ENCODE peak calls at places on chromosomes 4 and X, in eight cellular contexts. O is ovary, Y is GM23248, W is tibial nerve, B is IMR-90, C is iPS DF 6.9, H is tibial artery, N is sigmoid colon. G is an unnamed sample. For H3K27me3, the result is how much of the 10 kb centered on the place peaks cover.

GRCh38 chrX:9847071-9847470 is 60.8 kb downstream of the SHROOM2 start:
- DNase-seq in O (no peak), Y (peak), W (no peak), B (peak), C (no peak), H (no peak), N (no peak), G (no peak)

GRCh38 chr4:47002593-47002992 is 9.2 kb upstream of the GABRA4 start:
- DNase-seq in O (no peak), Y (peak), W (no peak), B (peak), C (no peak), H (no peak), N (no peak), G (no peak)

GRCh38 chrX:67610282-67610681 is 66.5 kb downstream of the AR start:
- DNase-seq in O (no peak), Y (no peak), W (no peak), B (no peak), C (no peak), H (no peak), N (no peak), G (no peak)

GRCh38 chrX:140050906-140051305 is 85.6 kb upstream of the CXorf66 start:
- DNase-seq in O (no peak), Y (peak), W (no peak), B (peak), C (no peak), H (no peak), N (no peak), G (no peak)

GRCh38 chr4:151287409-151287808 is 10.4 kb downstream of the PRSS48 start:
- DNase-seq in O (no peak), Y (no peak), W (no peak), B (no peak), C (no peak), H (no peak), N (no peak), G (no peak)

GRCh38 chr4:2761035-2761923 is 5.1 kb upstream of the TNIP2 start:
- DNase-seq in O (no peak), Y (no peak), W (no peak), B (no peak), C (no peak), H (no peak), N (peak), G (no peak)

GRCh38 chr4:82423245-82424054 is 6.8 kb downstream of the HNRNPDL start:
- DNase-seq in O (no peak), Y (peak), W (no peak), B (peak), C (no peak), H (no peak), N (no peak), G (no peak)

GRCh38 chr4:5827108-5828004 is 65.5 kb downstream of the CRMP1 start:
- DNase-seq in O (no peak), Y (peak), W (no peak), B (peak), C (no peak), H (no peak), N (no peak), G (no peak)

GRCh38 chr4:99722006-99722405 is 64.4 kb upstream of the C4orf54 start:
- DNase-seq in O (no peak), Y (no peak), W (no peak), B (no peak), C (no peak), H (no peak), N (no peak), G (no peak)

GRCh38 chr4:98659741-98660507 is 1.5 kb upstream of the TSPAN5 start:
- DNase-seq in O (no peak), Y (peak), W (no peak), B (peak), C (no peak), H (no peak), N (no peak), G (no peak)

GRCh38 chr4:16812041-16812440 is 86.4 kb downstream of the LDB2 start:
- DNase-seq in O (no peak), Y (no peak), W (no peak), B (no peak), C (no peak), H (no peak), N (no peak), G (no peak)

GRCh38 chrX:20414781-20415445 is 148.2 kb upstream of the RPS6KA3 start:
- DNase-seq in O (no peak), Y (no peak), W (no peak), B (peak), C (no peak), H (no peak), N (no peak), G (no peak)

GRCh38 chrX:68880846-68881513 is 52.2 kb downstream of the EFNB1 start:
- DNase-seq in O (no peak), Y (no peak), W (no peak), B (no peak), C (no peak), H (no peak), N (no peak), G (no peak)

GRCh38 chr4:168796362-168797106 is 213.5 kb downstream of the CBR4 start:
- DNase-seq in O (no peak), Y (peak), W (no peak), B (peak), C (no peak), H (no peak), N (no peak), G (no peak)

GRCh38 chr4:168218663-168219062 is 99.9 kb downstream of the DDX60 start:
- DNase-seq in O (no peak), Y (peak), W (no peak), B (peak), C (no peak), H (no peak), N (no peak), G (no peak)

GRCh38 chrX:71533514-71533849 is 578 bp downstream of the OGT start:
- DNase-seq in O (no peak), Y (no peak), W (no peak), B (no peak), C (no peak), H (no peak), N (no peak), G (no peak)

GRCh38 chrX:65920620-65921019 is 119.3 kb downstream of the VSIG4 start:
- DNase-seq in O (no peak), Y (no peak), W (no peak), B (no peak), C (no peak), H (no peak), N (no peak), G (no peak)

GRCh38 chr4:69518543-69519198 is 23.0 kb upstream of the UGT2B4 start:
- DNase-seq in O (no peak), Y (no peak), W (no peak), B (no peak), C (no peak), H (no peak), N (no peak), G (no peak)

GRCh38 chr4:76585270-76585669 is 150.2 kb downstream of the SHROOM3 start:
- DNase-seq in O (no peak), Y (no peak), W (no peak), B (peak), C (no peak), H (no peak), N (no peak), G (no peak)

GRCh38 chrX:13742397-13743176 is 8.0 kb downstream of the OFD1 start:
- DNase-seq in O (no peak), Y (no peak), W (no peak), B (no peak), C (no peak), H (no peak), N (no peak), G (no peak)

GRCh38 chrX:6151971-6152370 is 76.7 kb downstream of the NLGN4X start:
- DNase-seq in O (no peak), Y (no peak), W (no peak), B (no peak), C (no peak), H (no peak), N (no peak), G (no peak)

GRCh38 chr4:89299153-89299789 is 8.3 kb downstream of the GPRIN3 start:
- DNase-seq in O (no peak), Y (no peak), W (no peak), B (no peak), C (no peak), H (no peak), N (no peak), G (no peak)
- H3K4me3 ChIP-seq in O (no peak), Y (no peak), W (peak), B (no peak), C (no peak), H (no peak), N (no peak), G (no peak)

GRCh38 chr4:48484494-48485168 is 1.5 kb downstream of the SLC10A4 start:
- DNase-seq in O (no peak), Y (no peak), W (no peak), B (no peak), C (no peak), H (no peak), N (no peak), G (no peak)
- H3K27me3 ChIP-seq in O (under half), Y (half or more), W (under half), B (half or more), C (under half), H (under half), N (under half), G (under half)

GRCh38 chr4:31291238-31291637 is 571.1 kb downstream of the PCDH7 start:
- DNase-seq in O (no peak), Y (no peak), W (no peak), B (no peak), C (peak), H (no peak), N (no peak), G (no peak)

GRCh38 chr4:31294655-31295054 is 574.5 kb downstream of the PCDH7 start:
- DNase-seq in O (no peak), Y (no peak), W (no peak), B (no peak), C (no peak), H (no peak), N (no peak), G (no peak)

GRCh38 chr4:31295081-31295480 is 574.9 kb downstream of the PCDH7 start:
- DNase-seq in O (no peak), Y (no peak), W (no peak), B (no peak), C (no peak), H (no peak), N (no peak), G (no peak)

GRCh38 chr4:31290836-31291235 is 570.7 kb downstream of the PCDH7 start:
- DNase-seq in O (no peak), Y (no peak), W (no peak), B (no peak), C (peak), H (no peak), N (no peak), G (no peak)
- H3K4me3 ChIP-seq in O (no peak), Y (no peak), W (no peak), B (no peak), C (no peak), H (no peak), N (no peak), G (no peak)

GRCh38 chr4:3802571-3803474 is 36.6 kb downstream of the ADRA2C start:
- DNase-seq in O (no peak), Y (no peak), W (no peak), B (no peak), C (no peak), H (no peak), N (no peak), G (peak)
- H3K27me3 ChIP-seq in O (under half), Y (under half), W (under half), B (under half), C (under half), H (under half), N (under half), G (under half)

GRCh38 chr4:143400082-143400481 is 63.4 kb downstream of the GAB1 start:
- DNase-seq in O (no peak), Y (no peak), W (no peak), B (no peak), C (no peak), H (no peak), N (no peak), G (no peak)

GRCh38 chr4:143403551-143403816 is 66.8 kb downstream of the GAB1 start:
- DNase-seq in O (no peak), Y (no peak), W (no peak), B (no peak), C (no peak), H (no peak), N (no peak), G (no peak)

GRCh38 chr4:143404555-143404954 is 67.9 kb downstream of the GAB1 start:
- DNase-seq in O (no peak), Y (no peak), W (no peak), B (no peak), C (no peak), H (no peak), N (no peak), G (no peak)

GRCh38 chr4:143405197-143405730 is 68.6 kb downstream of the GAB1 start:
- DNase-seq in O (no peak), Y (no peak), W (no peak), B (no peak), C (no peak), H (no peak), N (no peak), G (no peak)

GRCh38 chr4:143402776-143403550 is 66.3 kb downstream of the GAB1 start:
- DNase-seq in O (no peak), Y (peak), W (no peak), B (no peak), C (no peak), H (no peak), N (no peak), G (no peak)
- H3K4me3 ChIP-seq in O (no peak), Y (no peak), W (no peak), B (no peak), C (no peak), H (no peak), N (no peak), G (no peak)

GRCh38 chrX:120801426-120801825 is 74.2 kb downstream of the CT47B1 start:
- DNase-seq in O (no peak), Y (no peak), W (no peak), B (no peak), C (no peak), H (no peak), N (no peak), G (no peak)
- H3K27me3 ChIP-seq in O (under half), Y (under half), W (under half), B (under half), C (under half), H (under half), N (under half), G (under half)

GRCh38 chr4:153794001-153794400 is 5.1 kb upstream of the SFRP2 start:
- DNase-seq in O (no peak), Y (no peak), W (no peak), B (no peak), C (no peak), H (no peak), N (no peak), G (no peak)

GRCh38 chr4:153792007-153792892 is 3.4 kb upstream of the SFRP2 start:
- DNase-seq in O (no peak), Y (peak), W (peak), B (no peak), C (no peak), H (peak), N (peak), G (peak)

GRCh38 chr4:153789741-153790651 is 1.1 kb upstream of the SFRP2 start:
- DNase-seq in O (no peak), Y (peak), W (peak), B (no peak), C (peak), H (peak), N (peak), G (no peak)

GRCh38 chr4:153790962-153791551 is 2.2 kb upstream of the SFRP2 start:
- DNase-seq in O (no peak), Y (peak), W (peak), B (no peak), C (no peak), H (peak), N (peak), G (peak)

GRCh38 chr4:153792893-153793227 is 4.0 kb upstream of the SFRP2 start:
- DNase-seq in O (no peak), Y (no peak), W (no peak), B (no peak), C (no peak), H (no peak), N (no peak), G (no peak)
- H3K4me3 ChIP-seq in O (no peak), Y (no peak), W (peak), B (no peak), C (peak), H (peak), N (no peak), G (no peak)

GRCh38 chrX:151975736-151976275 is 1.3 kb upstream of the GABRE start:
- DNase-seq in O (no peak), Y (no peak), W (no peak), B (no peak), C (no peak), H (no peak), N (no peak), G (no peak)
- H3K27me3 ChIP-seq in O (under half), Y (under half), W (under half), B (under half), C (under half), H (under half), N (under half), G (under half)

DNA sequence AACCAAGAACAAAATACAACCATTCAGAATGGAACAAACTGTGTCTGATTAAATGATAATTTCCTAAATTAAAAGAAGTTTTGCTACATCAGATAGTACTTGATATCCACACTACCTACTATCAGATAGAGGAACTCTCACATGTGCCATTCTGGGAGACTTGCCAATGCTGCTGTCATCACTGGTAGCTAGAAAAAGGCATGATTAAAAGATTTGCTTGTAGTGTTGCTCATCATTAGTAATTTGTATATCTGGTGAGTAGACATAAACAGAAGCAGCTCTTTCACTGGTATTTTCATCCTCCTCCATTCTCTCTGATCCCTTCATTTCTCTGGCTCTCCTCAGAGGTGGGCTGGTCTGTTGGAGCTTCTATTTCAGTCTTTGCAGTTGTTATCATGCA is 56.0 kb downstream of the SPRY1 start:
- DNase-seq in O (no peak), Y (peak), W (peak), B (peak), C (no peak), H (peak), N (peak), G (no peak)
- H3K4me3 ChIP-seq in O (no peak), Y (no peak), W (no peak), B (no peak), C (no peak), H (no peak), N (no peak), G (no peak)

G was measured in aorta.